ENCODE peak calls at places on chromosomes 16 and 17, in eight cellular contexts. One of them, this sample, is unnamed.

GRCh38 chr16:10862432-10862831 is 14.6 kb upstream of the CIITA start:
- DNase-seq in AG08395: peak; percentile 57
- DNase-seq in anterior cingulate cortex: no peak
- DNase-seq in Daoy: peak; percentile 91
- DNase-seq in CD4-positive, alpha-beta memory T cell: no peak
- DNase-seq in pons: peak; percentile 77
- DNase-seq in 8988T: no peak
- DNase-seq in Right ventricle myocardium superior: no peak
- DNase-seq in this sample: no peak

GRCh38 chr17:44828919-44829557 is 1.0 kb downstream of the GJC1 start:
- DNase-seq in AG08395: peak; percentile 40
- DNase-seq in anterior cingulate cortex: no peak
- DNase-seq in Daoy: peak; percentile 55
- DNase-seq in CD4-positive, alpha-beta memory T cell: peak; percentile 20
- DNase-seq in pons: no peak
- DNase-seq in 8988T: no peak
- DNase-seq in Right ventricle myocardium superior: no peak
- DNase-seq in this sample: no peak

GRCh38 chr17:41734949-41735313 is 488 bp upstream of the HAP1 start:
- DNase-seq in AG08395: no peak
- DNase-seq in anterior cingulate cortex: no peak
- DNase-seq in Daoy: no peak
- DNase-seq in CD4-positive, alpha-beta memory T cell: no peak
- DNase-seq in pons: no peak
- DNase-seq in 8988T: no peak
- DNase-seq in Right ventricle myocardium superior: no peak
- DNase-seq in this sample: no peak

GRCh38 chr16:62363451-62363850 is 327.2 kb upstream of the CDH8 start:
- DNase-seq in AG08395: no peak
- DNase-seq in anterior cingulate cortex: no peak
- DNase-seq in Daoy: no peak
- DNase-seq in CD4-positive, alpha-beta memory T cell: no peak
- DNase-seq in pons: peak; percentile 83
- DNase-seq in 8988T: no peak
- DNase-seq in Right ventricle myocardium superior: no peak
- DNase-seq in this sample: no peak

GRCh38 chr16:8866118-8866883 is 2.5 kb downstream of the CARHSP1 start:
- DNase-seq in AG08395: no peak
- DNase-seq in anterior cingulate cortex: no peak
- DNase-seq in Daoy: no peak
- DNase-seq in CD4-positive, alpha-beta memory T cell: no peak
- DNase-seq in pons: peak; percentile 37
- DNase-seq in 8988T: no peak
- DNase-seq in Right ventricle myocardium superior: peak; percentile 76
- DNase-seq in this sample: peak; percentile 22

GRCh38 chr16:86681440-86681838 is 103.1 kb downstream of the FOXL1 start:
- DNase-seq in AG08395: no peak
- DNase-seq in anterior cingulate cortex: no peak
- DNase-seq in Daoy: peak; percentile 60
- DNase-seq in CD4-positive, alpha-beta memory T cell: no peak
- DNase-seq in pons: no peak
- DNase-seq in 8988T: no peak
- DNase-seq in Right ventricle myocardium superior: peak; percentile 67
- DNase-seq in this sample: no peak

GRCh38 chr17:79699386-79700036 is 31.2 kb upstream of the ENPP7 start:
- DNase-seq in AG08395: no peak
- DNase-seq in anterior cingulate cortex: no peak
- DNase-seq in Daoy: no peak
- DNase-seq in CD4-positive, alpha-beta memory T cell: no peak
- DNase-seq in pons: no peak
- DNase-seq in 8988T: no peak
- DNase-seq in Right ventricle myocardium superior: no peak
- DNase-seq in this sample: no peak

GRCh38 chr16:426906-427249 is 1.4 kb downstream of the RAB11FIP3 start:
- DNase-seq in AG08395: no peak
- DNase-seq in anterior cingulate cortex: no peak
- DNase-seq in Daoy: no peak
- DNase-seq in CD4-positive, alpha-beta memory T cell: no peak
- DNase-seq in pons: no peak
- DNase-seq in 8988T: no peak
- DNase-seq in Right ventricle myocardium superior: no peak
- DNase-seq in this sample: no peak

GRCh38 chr17:64406321-64407200 is 15.9 kb upstream of the PECAM1 start:
- DNase-seq in AG08395: no peak
- DNase-seq in anterior cingulate cortex: no peak
- DNase-seq in Daoy: peak; percentile 50
- DNase-seq in CD4-positive, alpha-beta memory T cell: no peak
- DNase-seq in pons: no peak
- DNase-seq in 8988T: no peak
- DNase-seq in Right ventricle myocardium superior: peak; percentile 39
- DNase-seq in this sample: no peak

GRCh38 chr17:28871056-28871579 is 16.3 kb downstream of the ERAL1 start:
- DNase-seq in AG08395: no peak
- DNase-seq in anterior cingulate cortex: no peak
- DNase-seq in Daoy: no peak
- DNase-seq in CD4-positive, alpha-beta memory T cell: peak; percentile 23
- DNase-seq in pons: no peak
- DNase-seq in 8988T: no peak
- DNase-seq in Right ventricle myocardium superior: no peak
- DNase-seq in this sample: no peak